ENCODE peak calls at places on chromosomes 6 and 20, in eight cellular contexts. One of them, this sample, is unnamed.

GRCh38 chr20:36792422-36792821 is 18.9 kb upstream of the DSN1 start:
- DNase-seq in ovary: peak
- DNase-seq in HepG2: peak
- DNase-seq in suprapubic skin: no peak
- DNase-seq in tibial nerve: no peak
- DNase-seq in A549: peak
- DNase-seq in stomach: peak
- DNase-seq in K562: no peak
- DNase-seq in this sample: no peak

GRCh38 chr20:57667924-57668782 is 41.7 kb downstream of the PMEPA1 start:
- DNase-seq in suprapubic skin: no peak
- DNase-seq in tibial nerve: no peak
- DNase-seq in HepG2: no peak
- DNase-seq in stomach: peak
- DNase-seq in K562: no peak
- DNase-seq in A549: no peak
- DNase-seq in ovary: no peak
- DNase-seq in this sample: no peak

GRCh38 chr6:53517021-53517420 is 27.9 kb downstream of the GCLC start:
- DNase-seq in stomach: no peak
- DNase-seq in A549: peak
- DNase-seq in HepG2: peak
- DNase-seq in K562: no peak
- DNase-seq in tibial nerve: no peak
- DNase-seq in suprapubic skin: no peak
- DNase-seq in ovary: peak
- DNase-seq in this sample: no peak

GRCh38 chr6:16319813-16320532 is 81.6 kb downstream of the GMPR start:
- DNase-seq in suprapubic skin: peak
- DNase-seq in HepG2: no peak
- DNase-seq in K562: peak
- DNase-seq in ovary: peak
- DNase-seq in tibial nerve: peak
- DNase-seq in A549: peak
- DNase-seq in stomach: peak
- DNase-seq in this sample: peak

GRCh38 chr6:579339-579738 is 77.6 kb downstream of the HUS1B start:
- DNase-seq in stomach: no peak
- DNase-seq in suprapubic skin: no peak
- DNase-seq in A549: peak
- DNase-seq in K562: peak
- DNase-seq in HepG2: peak
- DNase-seq in tibial nerve: no peak
- DNase-seq in ovary: no peak
- DNase-seq in this sample: no peak

GRCh38 chr6:42007286-42007685 is 43.0 kb upstream of the TAF8 start:
- DNase-seq in ovary: no peak
- DNase-seq in K562: no peak
- DNase-seq in suprapubic skin: no peak
- DNase-seq in A549: no peak
- DNase-seq in tibial nerve: no peak
- DNase-seq in HepG2: no peak
- DNase-seq in stomach: no peak
- DNase-seq in this sample: no peak

GRCh38 chr6:154901856-154902552 is 93.1 kb upstream of the TIAM2 start:
- DNase-seq in ovary: no peak
- DNase-seq in K562: no peak
- DNase-seq in tibial nerve: no peak
- DNase-seq in suprapubic skin: no peak
- DNase-seq in HepG2: no peak
- DNase-seq in stomach: no peak
- DNase-seq in A549: no peak
- DNase-seq in this sample: no peak

GRCh38 chr20:2750343-2751251 is 49.8 kb downstream of the CPXM1 start:
- DNase-seq in tibial nerve: peak
- DNase-seq in ovary: peak
- DNase-seq in suprapubic skin: peak
- DNase-seq in A549: peak
- DNase-seq in stomach: peak
- DNase-seq in K562: peak
- DNase-seq in HepG2: peak
- DNase-seq in this sample: peak

GRCh38 chr20:24134284-24134683 is 145.7 kb upstream of the GGTLC1 start:
- DNase-seq in A549: no peak
- DNase-seq in suprapubic skin: no peak
- DNase-seq in HepG2: no peak
- DNase-seq in ovary: no peak
- DNase-seq in K562: no peak
- DNase-seq in stomach: no peak
- DNase-seq in tibial nerve: no peak
- DNase-seq in this sample: peak
- TF ChIP-seq EP300 in A549: no peak
- TF ChIP-seq EP300 in suprapubic skin: no peak
- TF ChIP-seq EP300 in HepG2: no peak
- TF ChIP-seq EP300 in ovary: no peak
- TF ChIP-seq EP300 in K562: no peak
- TF ChIP-seq EP300 in stomach: no peak
- TF ChIP-seq EP300 in tibial nerve: no peak
- TF ChIP-seq EP300 in this sample: no peak

DNA sequence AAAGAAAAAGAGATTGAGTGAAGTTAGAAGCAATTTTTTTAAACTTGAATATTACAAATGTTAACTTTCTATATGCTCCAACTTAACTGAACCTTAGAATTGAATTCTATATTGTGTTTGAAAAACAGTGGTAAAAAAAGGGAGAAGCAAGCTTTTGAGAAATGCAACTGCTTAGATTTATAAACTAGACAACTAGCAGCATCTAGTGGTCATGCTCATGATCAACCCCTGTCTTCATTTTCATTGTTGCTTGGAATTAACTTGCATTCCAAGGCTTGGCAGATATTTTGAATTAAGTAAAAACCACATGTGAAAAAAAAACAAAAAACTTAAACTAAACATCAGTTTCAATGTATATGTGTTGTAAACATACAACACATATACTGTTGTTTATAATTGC is 113.1 kb downstream of the C6orf58 start:
- DNase-seq in suprapubic skin: no peak
- DNase-seq in tibial nerve: no peak
- DNase-seq in K562: no peak
- DNase-seq in ovary: no peak
- DNase-seq in HepG2: no peak
- DNase-seq in stomach: no peak
- DNase-seq in A549: peak
- DNase-seq in this sample: no peak
- TF ChIP-seq CTCF in suprapubic skin: no peak
- TF ChIP-seq CTCF in tibial nerve: no peak
- TF ChIP-seq CTCF in K562: no peak
- TF ChIP-seq CTCF in ovary: peak
- TF ChIP-seq CTCF in HepG2: peak
- TF ChIP-seq CTCF in stomach: no peak
- TF ChIP-seq CTCF in A549: peak
- TF ChIP-seq CTCF in this sample: peak

GRCh38 chr6:31736026-31736767 is at the start of gene CLIC1:
- DNase-seq in K562: peak
- DNase-seq in A549: peak
- DNase-seq in suprapubic skin: peak
- DNase-seq in tibial nerve: peak
- DNase-seq in HepG2: peak
- DNase-seq in stomach: peak
- DNase-seq in ovary: peak
- DNase-seq in this sample: peak
- TF ChIP-seq EP300 in K562: peak
- TF ChIP-seq EP300 in A549: no peak
- TF ChIP-seq EP300 in suprapubic skin: no peak
- TF ChIP-seq EP300 in tibial nerve: no peak
- TF ChIP-seq EP300 in HepG2: peak
- TF ChIP-seq EP300 in stomach: no peak
- TF ChIP-seq EP300 in ovary: no peak
- TF ChIP-seq EP300 in this sample: no peak

GRCh38 chr6:119078449-119079287 is at the start of gene FAM184A:
- DNase-seq in suprapubic skin: peak
- DNase-seq in HepG2: peak
- DNase-seq in tibial nerve: peak
- DNase-seq in stomach: peak
- DNase-seq in ovary: peak
- DNase-seq in A549: peak
- DNase-seq in K562: peak
- DNase-seq in this sample: peak
- TF ChIP-seq CTCF in suprapubic skin: peak
- TF ChIP-seq CTCF in HepG2: peak
- TF ChIP-seq CTCF in tibial nerve: peak
- TF ChIP-seq CTCF in stomach: no peak
- TF ChIP-seq CTCF in ovary: peak
- TF ChIP-seq CTCF in A549: peak
- TF ChIP-seq CTCF in K562: peak
- TF ChIP-seq CTCF in this sample: no peak

GRCh38 chr6:44052419-44053011 is 74.7 kb downstream of the MRPL14 start:
- DNase-seq in tibial nerve: no peak
- DNase-seq in stomach: no peak
- DNase-seq in K562: peak
- DNase-seq in ovary: no peak
- DNase-seq in HepG2: no peak
- DNase-seq in A549: peak
- DNase-seq in suprapubic skin: no peak
- DNase-seq in this sample: peak
- TF ChIP-seq EP300 in tibial nerve: no peak
- TF ChIP-seq EP300 in stomach: no peak
- TF ChIP-seq EP300 in K562: no peak
- TF ChIP-seq EP300 in ovary: no peak
- TF ChIP-seq EP300 in HepG2: no peak
- TF ChIP-seq EP300 in A549: no peak
- TF ChIP-seq EP300 in suprapubic skin: no peak
- TF ChIP-seq EP300 in this sample: no peak

DNA sequence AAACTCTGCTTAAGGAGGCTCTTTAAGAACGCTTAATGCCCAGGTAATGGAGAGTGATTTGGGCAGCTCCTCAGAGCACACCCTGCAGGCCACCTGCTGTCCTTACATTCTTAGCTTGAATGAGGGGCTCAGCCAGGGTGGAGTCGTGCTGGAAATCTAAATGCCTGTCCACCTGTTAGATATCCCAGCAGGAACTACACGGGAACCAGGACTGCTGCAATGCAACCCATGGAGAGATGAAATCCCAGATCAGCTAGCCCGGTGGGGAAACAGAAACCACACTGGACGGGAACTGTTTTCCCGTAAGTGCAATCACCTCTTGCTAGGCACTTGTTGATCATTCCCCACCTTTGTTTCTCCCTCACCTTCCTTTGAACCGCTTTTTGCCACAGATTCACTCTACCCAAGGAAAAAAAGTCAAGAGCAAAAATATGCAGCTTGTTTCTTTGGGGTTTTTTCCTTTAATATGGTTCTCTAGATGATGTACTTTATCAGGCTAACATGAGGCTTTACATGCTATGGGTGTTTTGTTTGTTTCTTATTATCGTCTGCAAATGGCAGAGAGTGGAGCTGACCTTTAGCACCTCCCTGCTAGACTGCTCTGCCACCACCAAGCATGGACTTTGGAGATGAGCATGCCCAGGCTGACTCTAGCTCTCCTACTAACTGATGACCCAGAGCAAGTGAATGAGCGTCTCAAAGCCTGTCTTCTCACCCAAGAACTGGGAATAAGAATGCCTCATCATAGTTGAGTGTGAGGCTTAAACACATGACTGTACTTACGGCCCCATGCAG is 125.9 kb upstream of the TNFAIP3 start:
- DNase-seq in suprapubic skin: no peak
- DNase-seq in HepG2: no peak
- DNase-seq in stomach: no peak
- DNase-seq in tibial nerve: no peak
- DNase-seq in ovary: no peak
- DNase-seq in A549: no peak
- DNase-seq in K562: no peak
- DNase-seq in this sample: no peak
- TF ChIP-seq CTCF in suprapubic skin: no peak
- TF ChIP-seq CTCF in HepG2: peak
- TF ChIP-seq CTCF in stomach: no peak
- TF ChIP-seq CTCF in tibial nerve: no peak
- TF ChIP-seq CTCF in ovary: no peak
- TF ChIP-seq CTCF in A549: no peak
- TF ChIP-seq CTCF in K562: peak
- TF ChIP-seq CTCF in this sample: no peak

GRCh38 chr6:73413102-73413501 is 18.5 kb downstream of the DDX43 start:
- DNase-seq in tibial nerve: no peak
- DNase-seq in stomach: no peak
- DNase-seq in HepG2: no peak
- DNase-seq in K562: no peak
- DNase-seq in ovary: no peak
- DNase-seq in suprapubic skin: no peak
- DNase-seq in A549: no peak
- DNase-seq in this sample: no peak

GRCh38 chr6:73421534-73421933 is 26.9 kb downstream of the DDX43 start:
- DNase-seq in tibial nerve: no peak
- DNase-seq in suprapubic skin: no peak
- DNase-seq in ovary: no peak
- DNase-seq in A549: no peak
- DNase-seq in K562: no peak
- DNase-seq in HepG2: no peak
- DNase-seq in stomach: no peak
- DNase-seq in this sample: no peak

GRCh38 chr6:73418081-73418741 is 23.6 kb downstream of the DDX43 start:
- DNase-seq in stomach: no peak
- DNase-seq in K562: no peak
- DNase-seq in A549: no peak
- DNase-seq in ovary: no peak
- DNase-seq in suprapubic skin: no peak
- DNase-seq in tibial nerve: no peak
- DNase-seq in HepG2: no peak
- DNase-seq in this sample: no peak
- TF ChIP-seq EP300 in stomach: no peak
- TF ChIP-seq EP300 in K562: no peak
- TF ChIP-seq EP300 in A549: no peak
- TF ChIP-seq EP300 in ovary: no peak
- TF ChIP-seq EP300 in suprapubic skin: no peak
- TF ChIP-seq EP300 in tibial nerve: no peak
- TF ChIP-seq EP300 in HepG2: no peak
- TF ChIP-seq EP300 in this sample: no peak